ENCODE peak calls at places on chromosomes 13 and 19, in nine cellular contexts. S is CD8-positive, alpha-beta T cell; Z is adrenal gland; N is upper lobe of right lung; H is tibial nerve; B is naive thymus-derived CD4-positive, alpha-beta T cell; O is CD4-positive, alpha-beta memory T cell; U is effector memory CD4-positive, alpha-beta T cell; X is colonic mucosa. Q is an unnamed sample.

GRCh38 chr19:58009666-58010301 is 7.2 kb upstream of the ZNF606 start:
- DNase-seq in Z (peak; percentile 80), B (peak; percentile 49), N (peak; percentile 73), O (peak; percentile 44), S (peak; percentile 58), X (peak; percentile 92), U (peak; percentile 29), H (no peak), Q (peak; percentile 92)

GRCh38 chr13:28493740-28494536 is 990 bp downstream of the FLT1 start:
- DNase-seq in N (peak; percentile 74), H (no peak), X (no peak), B (peak; percentile 12), Z (no peak), O (no peak), S (no peak), U (no peak), Q (peak; percentile 78)

GRCh38 chr19:56974554-56975207 is 134.2 kb upstream of the PEG3 start:
- DNase-seq in B (no peak), O (no peak), S (no peak), Z (no peak), N (no peak), X (no peak), H (no peak), U (no peak), Q (no peak)

GRCh38 chr19:55486971-55487883 is 1.0 kb upstream of the SSC5D start:
- DNase-seq in Z (peak; percentile 91), H (peak; percentile 57), O (peak; percentile 68), X (peak; percentile 67), U (no peak), S (no peak), B (no peak), N (no peak), Q (no peak)

GRCh38 chr19:39845621-39846175 is 481 bp downstream of the FBL start:
- DNase-seq in O (peak; percentile 42), X (no peak), B (no peak), H (no peak), Z (no peak), U (no peak), S (no peak), N (peak; percentile 65), Q (no peak)

GRCh38 chr19:18735752-18736151 is 52.3 kb downstream of the CRTC1 start:
- DNase-seq in N (no peak), B (no peak), U (no peak), S (no peak), H (no peak), Z (no peak), X (no peak), O (no peak), Q (no peak)

GRCh38 chr19:29873024-29873800 is 61.4 kb downstream of the CCNE1 start:
- DNase-seq in Z (peak; percentile 64), U (peak; percentile 36), N (peak; percentile 75), O (no peak), X (peak; percentile 51), S (peak; percentile 78), H (no peak), B (peak; percentile 61), Q (peak; percentile 92)

GRCh38 chr19:7562646-7563393 is 27.3 kb downstream of the PNPLA6 start:
- DNase-seq in O (peak; percentile 5), N (no peak), Z (no peak), B (no peak), H (no peak), U (no peak), S (no peak), X (no peak), Q (no peak)

DNA sequence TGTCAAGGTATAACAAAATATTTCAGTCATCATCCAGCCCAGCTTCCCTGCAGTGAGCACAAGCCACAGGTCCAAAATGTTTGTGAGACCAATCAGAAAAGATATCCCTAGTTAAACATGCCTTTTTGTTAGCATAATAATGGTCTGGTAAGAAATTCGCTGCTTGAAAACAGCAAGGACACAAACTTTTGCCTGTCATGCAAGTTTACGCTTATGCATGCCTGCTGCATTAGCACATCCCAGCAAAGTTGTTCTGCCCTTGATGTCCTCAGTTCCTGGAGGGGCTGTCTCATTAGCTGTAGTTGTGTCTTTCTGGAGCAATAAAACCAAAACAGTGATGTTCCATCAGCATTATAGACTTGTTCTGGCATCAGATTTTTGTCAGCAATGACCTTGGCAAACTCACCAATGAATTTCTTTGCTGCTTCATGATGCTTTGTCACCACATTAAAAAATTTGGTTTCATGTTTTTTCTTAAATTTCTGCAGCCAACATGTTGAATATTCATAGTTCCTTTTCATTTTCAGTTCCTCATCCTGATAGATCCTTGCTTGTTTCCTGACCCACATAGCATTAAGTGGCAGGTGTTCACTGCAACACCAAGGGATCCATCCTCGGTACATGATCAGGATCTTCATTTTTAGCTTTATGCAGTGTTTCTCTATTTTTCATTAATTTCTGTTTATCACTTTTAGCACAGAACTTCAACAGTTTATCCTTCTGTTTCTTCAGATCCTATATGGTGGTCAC is 72.0 kb upstream of the GPR183 start:
- DNase-seq in O (no peak), U (no peak), N (no peak), X (no peak), H (no peak), S (peak; percentile 2), B (no peak), Z (no peak), Q (no peak)
- H3K4me1 ChIP-seq in O (peaks cover 87% of the 10 kb centered on the region), U (peaks cover 65% of the 10 kb centered on the region), N (no peaks in the 10 kb centered on the region), X (no peaks in the 10 kb centered on the region), H (peaks cover 6% of the 10 kb centered on the region), S (peaks cover 78% of the 10 kb centered on the region), B (peaks cover 78% of the 10 kb centered on the region), Z (no peaks in the 10 kb centered on the region), Q (peaks cover 89% of the 10 kb centered on the region)

GRCh38 chr19:51743405-51743804 is 8.3 kb downstream of the FPR1 start:
- DNase-seq in B (no peak), X (no peak), S (no peak), H (no peak), Z (no peak), U (no peak), N (no peak), O (no peak), Q (no peak)
- H3K27me3 ChIP-seq in B (no peaks in the 10 kb centered on the region), X (no peaks in the 10 kb centered on the region), S (no peaks in the 10 kb centered on the region), H (no peaks in the 10 kb centered on the region), Z (no peaks in the 10 kb centered on the region), U (no peaks in the 10 kb centered on the region), N (no peaks in the 10 kb centered on the region), O (no peaks in the 10 kb centered on the region), Q (peaks cover 6% of the 10 kb centered on the region)

GRCh38 chr13:76856141-76856571 is 30.0 kb downstream of the KCTD12 start:
- DNase-seq in H (no peak), S (no peak), U (no peak), O (no peak), Z (no peak), N (no peak), B (no peak), X (no peak), Q (no peak)

GRCh38 chr13:76853481-76853880 is 32.7 kb downstream of the KCTD12 start:
- DNase-seq in U (no peak), O (no peak), B (no peak), X (no peak), H (no peak), S (no peak), N (no peak), Z (no peak), Q (no peak)

GRCh38 chr13:76854209-76854608 is 32.0 kb downstream of the KCTD12 start:
- DNase-seq in X (no peak), O (no peak), U (no peak), B (no peak), Z (no peak), S (no peak), N (no peak), H (no peak), Q (no peak)

GRCh38 chr13:76854894-76855293 is 31.3 kb downstream of the KCTD12 start:
- DNase-seq in X (no peak), S (no peak), B (no peak), U (no peak), O (no peak), H (no peak), N (no peak), Z (no peak), Q (no peak)

GRCh38 chr13:76852991-76853390 is 33.2 kb downstream of the KCTD12 start:
- DNase-seq in N (no peak), B (no peak), Z (no peak), O (no peak), X (no peak), H (no peak), U (no peak), S (no peak), Q (no peak)
- H3K27ac ChIP-seq in N (no peak overlapping the region), B (no peak overlapping the region), Z (no peak overlapping the region), O (no peak overlapping the region), X (no peak overlapping the region), H (peak overlapping the region; percentile 39), U (no peak overlapping the region), S (no peak overlapping the region), Q (no peak overlapping the region)

GRCh38 chr13:98172570-98173405 is 4.3 kb downstream of the RNF113B start:
- DNase-seq in S (no peak), O (no peak), U (no peak), B (no peak), N (no peak), X (no peak), H (no peak), Z (no peak), Q (no peak)
- H3K4me1 ChIP-seq in S (no peaks in the 10 kb centered on the region), O (no peaks in the 10 kb centered on the region), U (no peaks in the 10 kb centered on the region), B (no peaks in the 10 kb centered on the region), N (peaks cover 38% of the 10 kb centered on the region), X (peaks cover 8% of the 10 kb centered on the region), H (peaks cover 42% of the 10 kb centered on the region), Z (peaks cover 45% of the 10 kb centered on the region), Q (peaks cover 41% of the 10 kb centered on the region)

GRCh38 chr19:13053761-13054604 is 48.7 kb downstream of the LYL1 start:
- DNase-seq in X (peak; percentile 70), U (no peak), Z (peak; percentile 48), S (no peak), N (peak; percentile 90), H (peak; percentile 82), O (no peak), B (no peak), Q (no peak)
- H3K27me3 ChIP-seq in X (no peaks in the 10 kb centered on the region), U (no peaks in the 10 kb centered on the region), Z (no peaks in the 10 kb centered on the region), S (no peaks in the 10 kb centered on the region), N (no peaks in the 10 kb centered on the region), H (no peaks in the 10 kb centered on the region), O (no peaks in the 10 kb centered on the region), B (no peaks in the 10 kb centered on the region), Q (no peaks in the 10 kb centered on the region)

DNA sequence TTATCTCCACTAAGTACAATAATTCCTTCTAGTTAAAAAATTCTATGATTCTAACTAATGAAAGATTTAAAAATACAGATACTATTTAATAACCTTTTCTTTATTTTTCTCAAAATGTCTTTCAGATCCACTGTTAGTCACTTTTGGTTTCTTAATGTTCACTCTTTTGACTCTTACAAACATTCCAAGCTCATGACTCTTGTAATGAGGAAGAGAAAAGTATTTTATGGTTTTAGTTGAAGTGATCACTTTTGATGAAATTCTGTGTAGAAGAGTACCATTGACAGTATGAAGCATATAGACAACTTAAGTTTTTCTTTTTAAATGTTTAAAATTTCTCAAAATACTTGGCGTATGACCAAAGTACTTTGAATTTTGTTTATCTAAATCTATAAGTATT is 27.8 kb downstream of the COG3 start:
- DNase-seq in U (no peak), B (no peak), X (no peak), Z (no peak), O (no peak), S (no peak), N (no peak), H (no peak), Q (no peak)
- H3K27ac ChIP-seq in U (no peak overlapping the region), B (no peak overlapping the region), X (no peak overlapping the region), Z (no peak overlapping the region), O (no peak overlapping the region), S (no peak overlapping the region), N (no peak overlapping the region), H (no peak overlapping the region), Q (no peak overlapping the region)